ENCODE peak calls at places on chromosomes 3 and 15, in seven cellular contexts. F, J, I, K, N, W and Q are unnamed samples.

GRCh38 chr3:134357914-134358811 is 16.1 kb downstream of the AMOTL2 start:
- DNase-seq in F (no peak), J (peak), I (peak), K (peak), N (peak), W (no peak), Q (peak)

GRCh38 chr3:153349138-153349499 is 187.1 kb downstream of the RAP2B start:
- DNase-seq in F (no peak), J (no peak), I (no peak), K (no peak), N (no peak), W (no peak), Q (no peak)

GRCh38 chr15:89089316-89090230 is 1.3 kb downstream of the ABHD2 start:
- DNase-seq in F (no peak), J (no peak), I (no peak), K (peak), N (no peak), W (no peak), Q (no peak)

GRCh38 chr15:77346637-77347036 is 73.3 kb downstream of the PEAK1 start:
- DNase-seq in F (no peak), J (no peak), I (no peak), K (no peak), N (no peak), W (no peak), Q (no peak)

GRCh38 chr15:69853572-69853971 is 244.1 kb downstream of the TLE3 start:
- DNase-seq in F (no peak), J (no peak), I (peak), K (peak), N (no peak), W (no peak), Q (no peak)

GRCh38 chr3:144831955-144832716 is 860.5 kb downstream of the DIPK2A start:
- DNase-seq in F (no peak), J (no peak), I (no peak), K (no peak), N (no peak), W (no peak), Q (no peak)

GRCh38 chr3:152657002-152657400 is 177.9 kb upstream of the P2RY1 start:
- DNase-seq in F (no peak), J (no peak), I (no peak), K (no peak), N (no peak), W (no peak), Q (no peak)

GRCh38 chr3:5144316-5144994 is 22.4 kb downstream of the ARL8B start:
- DNase-seq in F (no peak), J (no peak), I (no peak), K (no peak), N (no peak), W (no peak), Q (no peak)

GRCh38 chr3:146854523-146854922 is 249.4 kb upstream of the PLSCR5 start:
- DNase-seq in F (no peak), J (no peak), I (no peak), K (no peak), N (no peak), W (no peak), Q (no peak)

GRCh38 chr3:150748648-150749047 is 14.3 kb downstream of the SIAH2 start:
- DNase-seq in F (no peak), J (no peak), I (peak), K (no peak), N (no peak), W (no peak), Q (no peak)

GRCh38 chr3:151878445-151878844 is 5.0 kb downstream of the SUCNR1 start:
- DNase-seq in F (no peak), J (no peak), I (no peak), K (no peak), N (no peak), W (no peak), Q (no peak)

GRCh38 chr15:51093865-51094605 is 671 bp downstream of the TNFAIP8L3 start:
- DNase-seq in F (no peak), J (no peak), I (peak), K (no peak), N (peak), W (peak), Q (peak)

GRCh38 chr3:187914231-187914630 is 169.0 kb upstream of the BCL6 start:
- DNase-seq in F (no peak), J (no peak), I (no peak), K (no peak), N (no peak), W (no peak), Q (no peak)

GRCh38 chr15:63832620-63833245 is 1.0 kb downstream of the HERC1 start:
- DNase-seq in F (no peak), J (no peak), I (no peak), K (no peak), N (peak), W (no peak), Q (no peak)

GRCh38 chr3:14432996-14433572 is 30.7 kb downstream of the SLC6A6 start:
- DNase-seq in F (no peak), J (no peak), I (no peak), K (no peak), N (no peak), W (no peak), Q (no peak)

GRCh38 chr15:52006702-52007340 is 12.2 kb upstream of the MAPK6 start:
- DNase-seq in F (no peak), J (no peak), I (no peak), K (no peak), N (no peak), W (no peak), Q (no peak)

GRCh38 chr3:13896473-13897154 is 16.7 kb upstream of the WNT7A start:
- DNase-seq in F (peak), J (peak), I (peak), K (peak), N (peak), W (no peak), Q (no peak)

GRCh38 chr3:189967254-189967865 is 153.3 kb downstream of the P3H2 start:
- DNase-seq in F (no peak), J (peak), I (peak), K (peak), N (peak), W (no peak), Q (no peak)

GRCh38 chr3:197899833-197900478 is 50.0 kb upstream of the RPL35A start:
- DNase-seq in F (no peak), J (no peak), I (no peak), K (no peak), N (no peak), W (no peak), Q (no peak)

GRCh38 chr3:187809979-187810568 is 64.8 kb upstream of the BCL6 start:
- DNase-seq in F (no peak), J (no peak), I (peak), K (no peak), N (no peak), W (no peak), Q (no peak)

GRCh38 chr15:78979456-78980320 is 34.8 kb upstream of the CTSH start:
- DNase-seq in F (no peak), J (peak), I (peak), K (peak), N (peak), W (no peak), Q (no peak)

GRCh38 chr3:64647825-64648224 is 40.0 kb downstream of the ADAMTS9 start:
- DNase-seq in F (no peak), J (no peak), I (no peak), K (no peak), N (no peak), W (no peak), Q (no peak)

GRCh38 chr3:53196575-53197407 is 35.8 kb downstream of the PRKCD start:
- DNase-seq in F (no peak), J (no peak), I (peak), K (peak), N (peak), W (peak), Q (peak)

GRCh38 chr15:36584511-36584910 is 5.1 kb downstream of the CDIN1 start:
- DNase-seq in F (no peak), J (no peak), I (no peak), K (no peak), N (no peak), W (peak), Q (peak)

GRCh38 chr3:79960594-79960993 is 192.8 kb upstream of the ROBO1 start:
- DNase-seq in F (no peak), J (no peak), I (no peak), K (no peak), N (no peak), W (no peak), Q (no peak)

GRCh38 chr3:21417991-21418390 is 333.0 kb downstream of the ZNF385D start:
- DNase-seq in F (no peak), J (no peak), I (no peak), K (no peak), N (no peak), W (no peak), Q (no peak)

GRCh38 chr3:64797000-64797399 is 109.2 kb upstream of the ADAMTS9 start:
- DNase-seq in F (no peak), J (no peak), I (no peak), K (no peak), N (no peak), W (no peak), Q (no peak)

GRCh38 chr3:118729546-118729945 is 305.1 kb downstream of the IGSF11 start:
- DNase-seq in F (no peak), J (no peak), I (no peak), K (no peak), N (no peak), W (no peak), Q (no peak)

GRCh38 chr15:77804210-77804609 is 171.5 kb upstream of the LINGO1 start:
- DNase-seq in F (no peak), J (no peak), I (no peak), K (no peak), N (no peak), W (peak), Q (peak)

GRCh38 chr15:51024735-51025453 is 69.8 kb downstream of the TNFAIP8L3 start:
- DNase-seq in F (no peak), J (no peak), I (peak), K (no peak), N (no peak), W (no peak), Q (no peak)

GRCh38 chr3:186590580-186591296 is 20.2 kb downstream of the DNAJB11 start:
- DNase-seq in F (no peak), J (no peak), I (no peak), K (no peak), N (no peak), W (no peak), Q (no peak)

GRCh38 chr15:41557673-41558399 is 1.2 kb upstream of the TYRO3 start:
- DNase-seq in F (peak), J (peak), I (peak), K (peak), N (peak), W (peak), Q (peak)

GRCh38 chr15:35481064-35481463 is 64.9 kb downstream of the DPH6 start:
- DNase-seq in F (no peak), J (no peak), I (no peak), K (no peak), N (no peak), W (no peak), Q (no peak)

GRCh38 chr3:190586631-190587000 is 72.7 kb downstream of the IL1RAP start:
- DNase-seq in F (no peak), J (no peak), I (peak), K (no peak), N (peak), W (no peak), Q (no peak)

GRCh38 chr15:90560229-90560771 is 30.6 kb downstream of the CRTC3 start:
- DNase-seq in F (no peak), J (peak), I (peak), K (peak), N (no peak), W (peak), Q (peak)

GRCh38 chr3:16817201-16817600 is 67.6 kb upstream of the PLCL2 start:
- DNase-seq in F (no peak), J (no peak), I (peak), K (no peak), N (no peak), W (no peak), Q (no peak)

GRCh38 chr15:81003023-81003350 is 2.3 kb downstream of the TLNRD1 start:
- DNase-seq in F (no peak), J (no peak), I (no peak), K (no peak), N (no peak), W (no peak), Q (peak)

GRCh38 chr3:67349551-67350174 is 304.7 kb downstream of the SUCLG2 start:
- DNase-seq in F (no peak), J (no peak), I (peak), K (no peak), N (no peak), W (no peak), Q (no peak)